ENCODE peak calls at places on chromosomes 2 and 18, in five cellular contexts. F is HFFc6, I is progenitor cell of endocrine pancreas, A is 8988T, Y is neural crest cell. B is an unnamed sample.

GRCh38 chr2:149145314-149146295 is 107.1 kb downstream of the LYPD6B start:
- DNase-seq in F (no peak), I (no peak), A (no peak), Y (no peak), B (peak; percentile 52)

GRCh38 chr2:120871016-120871635 is 135.5 kb downstream of the GLI2 start:
- DNase-seq in F (no peak), I (no peak), A (no peak), Y (no peak), B (no peak)

GRCh38 chr2:191322838-191323506 is 77.8 kb downstream of the MYO1B start:
- DNase-seq in F (no peak), I (no peak), A (no peak), Y (no peak), B (no peak)

GRCh38 chr2:176140130-176140519 is 10.6 kb downstream of the HOXD8 start:
- DNase-seq in F (no peak), I (no peak), A (no peak), Y (no peak), B (no peak)

GRCh38 chr2:236014408-236015131 is 153.6 kb downstream of the GBX2 start:
- DNase-seq in F (no peak), I (no peak), A (no peak), Y (no peak), B (no peak)

GRCh38 chr2:144683063-144683740 is 163.3 kb upstream of the ZEB2 start:
- DNase-seq in F (no peak), I (no peak), A (no peak), Y (no peak), B (no peak)

GRCh38 chr18:33469699-33470098 is 29.2 kb upstream of the CCDC178 start:
- DNase-seq in F (no peak), I (no peak), A (no peak), Y (no peak), B (no peak)

GRCh38 chr2:16250056-16250425 is 309.7 kb downstream of the MYCN start:
- DNase-seq in F (no peak), I (no peak), A (no peak), Y (no peak), B (no peak)

GRCh38 chr2:27211241-27211942 is 449 bp upstream of the ATRAID start:
- DNase-seq in F (no peak), I (no peak), A (peak; percentile 37), Y (peak; percentile 35), B (no peak)

GRCh38 chr2:154477319-154477718 is 221.2 kb upstream of the KCNJ3 start:
- DNase-seq in F (no peak), I (no peak), A (no peak), Y (no peak), B (no peak)

GRCh38 chr2:74119912-74120825 is 27.5 kb downstream of the BOLA3 start:
- DNase-seq in F (peak; percentile 35), I (no peak), A (peak; percentile 94), Y (no peak), B (peak; percentile 65)

GRCh38 chr2:64062840-64063239 is 43.6 kb upstream of the VPS54 start:
- DNase-seq in F (peak; percentile 41), I (no peak), A (no peak), Y (no peak), B (no peak)

GRCh38 chr2:242034996-242035814 is 165.7 kb downstream of the RTP5 start:
- DNase-seq in F (no peak), I (peak; percentile 7), A (no peak), Y (no peak), B (no peak)

GRCh38 chr2:236875906-236876505 is 209.7 kb upstream of the COPS8 start:
- DNase-seq in F (no peak), I (no peak), A (no peak), Y (no peak), B (no peak)

GRCh38 chr18:79584491-79585394 is 94.9 kb upstream of the CTDP1 start:
- DNase-seq in F (no peak), I (no peak), A (no peak), Y (no peak), B (no peak)

GRCh38 chr2:160389875-160390274 is 103.7 kb downstream of the RBMS1 start:
- DNase-seq in F (no peak), I (no peak), A (no peak), Y (no peak), B (peak; percentile 52)